ENCODE peak calls at places on chromosomes 1 and 21, in nine cellular contexts. W, D, J, T, I, P, L, X and E are unnamed samples.
A peak's percentile ranks its signal among the peaks of the same experiment; 100 is the strongest.

GRCh38 chr21:45528028-45528705 is 14.1 kb downstream of the SLC19A1 start:
- DNase-seq in W (no peak), D (peak; percentile 8), J (no peak), T (no peak), I (no peak), P (no peak), L (peak; percentile 2), X (no peak), E (no peak)

GRCh38 chr1:75233302-75233929 is 99.2 kb downstream of the LHX8 start:
- DNase-seq in W (peak; percentile 15), D (no peak), J (peak; percentile 37), T (peak; percentile 2), I (peak; percentile 59), P (peak; percentile 9), L (no peak), X (no peak), E (peak; percentile 54)

GRCh38 chr21:25133939-25134338 is 473.3 kb downstream of the MRPL39 start:
- DNase-seq in W (no peak), D (no peak), J (no peak), T (peak; percentile 57), I (no peak), P (no peak), L (no peak), X (no peak), E (no peak)

GRCh38 chr1:9827558-9828185 is 3.9 kb upstream of the CLSTN1 start:
- DNase-seq in W (peak; percentile 12), D (no peak), J (no peak), T (no peak), I (no peak), P (no peak), L (no peak), X (no peak), E (peak; percentile 87)

GRCh38 chr1:59007820-59008598 is 224.2 kb upstream of the JUN start:
- DNase-seq in W (no peak), D (no peak), J (peak; percentile 36), T (peak; percentile 28), I (no peak), P (no peak), L (no peak), X (peak; percentile 44), E (no peak)

GRCh38 chr1:245663373-245663772 is 508.6 kb downstream of the KIF26B start:
- DNase-seq in W (no peak), D (no peak), J (no peak), T (no peak), I (no peak), P (no peak), L (no peak), X (no peak), E (no peak)

GRCh38 chr1:161962094-161962887 is 61.4 kb downstream of the OLFML2B start:
- DNase-seq in W (peak; percentile 83), D (no peak), J (peak; percentile 82), T (peak; percentile 87), I (peak; percentile 55), P (no peak), L (no peak), X (no peak), E (peak; percentile 72)

GRCh38 chr1:53197301-53198205 is 929 bp downstream of the CPT2 start:
- DNase-seq in W (peak; percentile 27), D (no peak), J (peak; percentile 28), T (no peak), I (no peak), P (peak; percentile 28), L (no peak), X (no peak), E (no peak)

GRCh38 chr1:20618550-20618949 is 14.7 kb upstream of the PINK1 start:
- DNase-seq in W (no peak), D (no peak), J (no peak), T (no peak), I (no peak), P (no peak), L (no peak), X (no peak), E (no peak)

GRCh38 chr1:177959793-177960515 is 9.9 kb downstream of the SEC16B start:
- DNase-seq in W (peak; percentile 59), D (no peak), J (peak; percentile 45), T (peak; percentile 68), I (peak; percentile 59), P (no peak), L (no peak), X (no peak), E (peak; percentile 48)

GRCh38 chr1:183655562-183656075 is 2.5 kb upstream of the APOBEC4 start:
- DNase-seq in W (peak; percentile 85), D (peak; percentile 67), J (peak; percentile 88), T (peak; percentile 84), I (peak; percentile 73), P (peak; percentile 82), L (peak; percentile 73), X (peak; percentile 81), E (peak; percentile 69)

GRCh38 chr1:17799642-17800041 is 44.5 kb downstream of the ACTL8 start:
- DNase-seq in W (no peak), D (no peak), J (no peak), T (no peak), I (no peak), P (no peak), L (no peak), X (no peak), E (no peak)

GRCh38 chr1:91080650-91081049 is 58.8 kb upstream of the ZNF644 start:
- DNase-seq in W (peak; percentile 8), D (no peak), J (no peak), T (no peak), I (peak; percentile 8), P (no peak), L (no peak), X (no peak), E (peak; percentile 44)

GRCh38 chr1:78591971-78592370 is 28.3 kb upstream of the IFI44L start:
- DNase-seq in W (peak; percentile 19), D (no peak), J (no peak), T (no peak), I (no peak), P (no peak), L (no peak), X (no peak), E (no peak)

GRCh38 chr1:201262963-201263608 is 20.2 kb upstream of the PKP1 start:
- DNase-seq in W (no peak), D (no peak), J (no peak), T (no peak), I (no peak), P (peak; percentile 39), L (no peak), X (peak; percentile 19), E (no peak)

GRCh38 chr1:221858758-221859157 is 116.9 kb upstream of the DUSP10 start:
- DNase-seq in W (peak; percentile 98), D (no peak), J (peak; percentile 30), T (peak; percentile 93), I (peak; percentile 94), P (no peak), L (peak; percentile 24), X (no peak), E (peak; percentile 97)

GRCh38 chr1:165443539-165444289 is 1.2 kb downstream of the RXRG start:
- DNase-seq in W (no peak), D (peak; percentile 25), J (no peak), T (no peak), I (no peak), P (no peak), L (peak; percentile 35), X (no peak), E (no peak)

GRCh38 chr1:114033219-114033706 is 54.0 kb downstream of the OLFML3 start:
- DNase-seq in W (no peak), D (no peak), J (peak; percentile 24), T (no peak), I (peak; percentile 24), P (peak; percentile 41), L (no peak), X (no peak), E (peak; percentile 15)

GRCh38 chr1:46394872-46395465 is 852 bp downstream of the FAAH start:
- DNase-seq in W (no peak), D (no peak), J (no peak), T (no peak), I (no peak), P (no peak), L (no peak), X (no peak), E (no peak)

GRCh38 chr1:222798111-222798510 is 16.7 kb upstream of the DISP1 start:
- DNase-seq in W (peak; percentile 60), D (no peak), J (peak; percentile 59), T (peak; percentile 79), I (peak; percentile 69), P (no peak), L (no peak), X (no peak), E (peak; percentile 84)

GRCh38 chr21:26546698-26547097 is 26.4 kb downstream of the CYYR1 start:
- DNase-seq in W (no peak), D (peak; percentile 20), J (no peak), T (no peak), I (no peak), P (no peak), L (no peak), X (no peak), E (no peak)

GRCh38 chr21:25938673-25939395 is 204.1 kb downstream of the GABPA start:
- DNase-seq in W (peak; percentile 19), D (no peak), J (peak; percentile 42), T (no peak), I (peak; percentile 30), P (no peak), L (no peak), X (no peak), E (peak; percentile 47)

GRCh38 chr1:110525250-110525597 is 6.2 kb upstream of the KCNA10 start:
- DNase-seq in W (no peak), D (no peak), J (no peak), T (no peak), I (peak; percentile 15), P (no peak), L (no peak), X (no peak), E (no peak)
- TF ChIP-seq CTCF in W (no peak), D (no peak), J (no peak), T (no peak), I (no peak), P (no peak), L (no peak), X (no peak), E (no peak)

GRCh38 chr21:36297938-36298572 is 21.9 kb upstream of the MORC3 start:
- DNase-seq in W (no peak), D (no peak), J (no peak), T (peak; percentile 15), I (peak; percentile 96), P (no peak), L (no peak), X (peak; percentile 84), E (peak; percentile 85)
- H3K4me3 ChIP-seq in W (no peak overlapping the region), D (no peak overlapping the region), J (no peak overlapping the region), T (no peak overlapping the region), I (peak overlapping the region; percentile 53), P (no peak overlapping the region), L (no peak overlapping the region), X (peak overlapping the region; percentile 47), E (peak overlapping the region; percentile 26)

GRCh38 chr1:153922076-153922837 is 515 bp downstream of the GATAD2B start:
- DNase-seq in W (peak; percentile 37), D (peak; percentile 47), J (no peak), T (no peak), I (peak; percentile 32), P (peak; percentile 78), L (peak; percentile 56), X (no peak), E (peak; percentile 42)
- TF ChIP-seq CTCF in W (no peak), D (peak; percentile 38), J (no peak), T (no peak), I (no peak), P (no peak), L (no peak), X (peak; percentile 17), E (peak; percentile 20)

DNA sequence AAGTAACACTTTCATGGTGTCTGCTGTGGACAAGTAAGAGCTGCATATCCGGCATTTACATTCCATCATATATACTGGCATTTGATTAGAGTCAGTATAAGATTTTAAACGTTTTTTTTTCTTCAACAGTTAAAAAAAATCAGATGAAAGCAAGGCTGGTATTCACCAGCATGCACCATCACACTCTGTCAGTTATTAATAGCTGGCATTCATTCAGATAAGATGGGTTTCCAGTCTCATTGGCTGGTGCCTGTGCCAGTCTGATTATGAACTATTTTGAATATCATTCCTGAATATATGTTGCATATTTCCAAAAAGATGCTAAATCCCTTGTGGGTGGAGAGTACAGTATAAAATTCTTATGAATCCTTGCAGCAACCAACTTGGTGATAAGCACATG is 211.7 kb downstream of the GPATCH2 start:
- DNase-seq in W (no peak), D (no peak), J (no peak), T (no peak), I (no peak), P (no peak), L (no peak), X (no peak), E (no peak)
- H3K4me3 ChIP-seq in W (no peak overlapping the region), D (no peak overlapping the region), J (no peak overlapping the region), T (no peak overlapping the region), I (no peak overlapping the region), P (no peak overlapping the region), L (no peak overlapping the region), X (no peak overlapping the region), E (no peak overlapping the region)